ENCODE peak calls at places on chromosomes 7 and 10, in five cellular contexts. One of them, this sample, is unnamed.
A peak's percentile ranks its signal among the peaks of the same experiment; 100 is the strongest.

GRCh38 chr10:114274616-114275453 is 35.8 kb downstream of the VWA2 start:
- DNase-seq in RWPE2: no peak
- DNase-seq in colonic mucosa: no peak
- DNase-seq in stomach: no peak
- DNase-seq in tibial nerve: no peak
- DNase-seq in this sample: no peak

GRCh38 chr10:71522438-71523144 is 125.9 kb downstream of the CDH23 start:
- DNase-seq in RWPE2: no peak
- DNase-seq in colonic mucosa: no peak
- DNase-seq in stomach: no peak
- DNase-seq in tibial nerve: no peak
- DNase-seq in this sample: no peak

GRCh38 chr10:125269716-125270115 is 109.4 kb upstream of the CTBP2 start:
- DNase-seq in RWPE2: no peak
- DNase-seq in colonic mucosa: no peak
- DNase-seq in stomach: no peak
- DNase-seq in tibial nerve: no peak
- DNase-seq in this sample: no peak

GRCh38 chr7:113331155-113331898 is 213.0 kb upstream of the SMIM30 start:
- DNase-seq in RWPE2: no peak
- DNase-seq in colonic mucosa: no peak
- DNase-seq in stomach: no peak
- DNase-seq in tibial nerve: no peak
- DNase-seq in this sample: no peak

GRCh38 chr7:98619450-98620321 is 2.6 kb downstream of the NPTX2 start:
- DNase-seq in RWPE2: no peak
- DNase-seq in colonic mucosa: no peak
- DNase-seq in stomach: peak; percentile 40
- DNase-seq in tibial nerve: no peak
- DNase-seq in this sample: peak; percentile 36

GRCh38 chr10:125742465-125742864 is 23.0 kb downstream of the EDRF1 start:
- DNase-seq in RWPE2: no peak
- DNase-seq in colonic mucosa: no peak
- DNase-seq in stomach: no peak
- DNase-seq in tibial nerve: no peak
- DNase-seq in this sample: no peak

GRCh38 chr7:47571355-47572100 is 10.4 kb downstream of the TNS3 start:
- DNase-seq in RWPE2: peak; percentile 82
- DNase-seq in colonic mucosa: peak; percentile 74
- DNase-seq in stomach: peak; percentile 83
- DNase-seq in tibial nerve: no peak
- DNase-seq in this sample: no peak

GRCh38 chr7:121510858-121511482 is 114.9 kb upstream of the FAM3C start:
- DNase-seq in RWPE2: no peak
- DNase-seq in colonic mucosa: no peak
- DNase-seq in stomach: no peak
- DNase-seq in tibial nerve: no peak
- DNase-seq in this sample: no peak

GRCh38 chr10:130179640-130180039 is 43.4 kb downstream of the GLRX3 start:
- DNase-seq in RWPE2: no peak
- DNase-seq in colonic mucosa: no peak
- DNase-seq in stomach: no peak
- DNase-seq in tibial nerve: peak; percentile 47
- DNase-seq in this sample: no peak

GRCh38 chr10:99344715-99345114 is 15.6 kb downstream of the CNNM1 start:
- DNase-seq in RWPE2: no peak
- DNase-seq in colonic mucosa: no peak
- DNase-seq in stomach: no peak
- DNase-seq in tibial nerve: no peak
- DNase-seq in this sample: no peak

GRCh38 chr7:130143986-130144618 is 61.1 kb downstream of the TMEM209 start:
- DNase-seq in RWPE2: no peak
- DNase-seq in colonic mucosa: peak; percentile 62
- DNase-seq in stomach: no peak
- DNase-seq in tibial nerve: no peak
- DNase-seq in this sample: no peak

GRCh38 chr7:105261689-105262088 is 127.0 kb downstream of the SRPK2 start:
- DNase-seq in RWPE2: no peak
- DNase-seq in colonic mucosa: no peak
- DNase-seq in stomach: no peak
- DNase-seq in tibial nerve: no peak
- DNase-seq in this sample: no peak

GRCh38 chr7:42494199-42494710 is 257.2 kb upstream of the GLI3 start:
- DNase-seq in RWPE2: no peak
- DNase-seq in colonic mucosa: no peak
- DNase-seq in stomach: no peak
- DNase-seq in tibial nerve: no peak
- DNase-seq in this sample: no peak
- H3K27ac ChIP-seq in RWPE2: peak overlapping the region; percentile 47
- H3K27ac ChIP-seq in colonic mucosa: peak overlapping the region; percentile 49
- H3K27ac ChIP-seq in stomach: no peak overlapping the region
- H3K27ac ChIP-seq in tibial nerve: no peak overlapping the region
- H3K27ac ChIP-seq in this sample: no peak overlapping the region

DNA sequence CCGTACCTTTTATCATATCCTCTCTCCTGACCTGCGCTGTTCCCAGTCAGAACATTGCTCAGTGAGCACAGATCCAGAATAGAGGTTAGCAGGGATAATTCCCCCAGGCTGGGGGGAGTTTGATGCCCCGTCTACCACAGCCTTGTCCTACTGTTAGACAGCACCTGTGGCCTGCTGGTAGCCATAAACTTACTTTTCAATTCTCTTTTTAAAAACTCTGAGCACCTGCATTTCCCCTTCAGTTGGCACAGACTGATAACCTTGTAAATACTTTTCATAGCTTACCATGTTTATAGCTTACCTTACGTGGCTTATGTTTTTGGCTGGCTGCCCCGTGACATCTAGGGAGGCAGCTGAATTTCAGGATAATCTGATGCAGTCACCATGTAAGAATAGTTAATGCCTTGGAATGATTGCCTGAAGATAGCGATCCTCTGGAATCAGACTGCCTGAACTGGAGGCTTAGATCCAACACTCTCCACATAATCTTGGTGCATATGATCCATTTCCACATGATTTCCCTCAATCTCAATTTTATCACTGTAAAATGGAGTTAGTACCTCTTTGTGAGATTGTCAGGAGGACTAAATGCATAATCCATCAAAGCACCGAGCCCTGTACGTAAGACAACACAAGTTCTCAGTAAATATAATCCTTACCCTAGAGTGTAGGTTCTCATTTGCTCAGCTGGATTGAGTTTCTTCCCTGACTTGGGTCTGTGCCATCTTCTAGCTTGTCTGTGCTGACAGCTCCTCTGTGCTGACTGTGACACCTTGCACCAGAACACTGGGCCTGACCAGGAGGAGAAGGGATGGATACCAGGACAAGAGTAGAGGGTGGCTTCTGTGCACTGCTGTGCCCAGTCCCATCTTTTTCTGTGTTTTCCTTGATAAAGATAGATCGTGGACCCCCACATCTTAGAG is 111.7 kb upstream of the GJD4 start:
- DNase-seq in RWPE2: no peak
- DNase-seq in colonic mucosa: peak; percentile 55
- DNase-seq in stomach: peak; percentile 52
- DNase-seq in tibial nerve: no peak
- DNase-seq in this sample: no peak
- H3K27ac ChIP-seq in RWPE2: peak overlapping the region; percentile 50
- H3K27ac ChIP-seq in colonic mucosa: no peak overlapping the region
- H3K27ac ChIP-seq in stomach: no peak overlapping the region
- H3K27ac ChIP-seq in tibial nerve: no peak overlapping the region
- H3K27ac ChIP-seq in this sample: no peak overlapping the region

DNA sequence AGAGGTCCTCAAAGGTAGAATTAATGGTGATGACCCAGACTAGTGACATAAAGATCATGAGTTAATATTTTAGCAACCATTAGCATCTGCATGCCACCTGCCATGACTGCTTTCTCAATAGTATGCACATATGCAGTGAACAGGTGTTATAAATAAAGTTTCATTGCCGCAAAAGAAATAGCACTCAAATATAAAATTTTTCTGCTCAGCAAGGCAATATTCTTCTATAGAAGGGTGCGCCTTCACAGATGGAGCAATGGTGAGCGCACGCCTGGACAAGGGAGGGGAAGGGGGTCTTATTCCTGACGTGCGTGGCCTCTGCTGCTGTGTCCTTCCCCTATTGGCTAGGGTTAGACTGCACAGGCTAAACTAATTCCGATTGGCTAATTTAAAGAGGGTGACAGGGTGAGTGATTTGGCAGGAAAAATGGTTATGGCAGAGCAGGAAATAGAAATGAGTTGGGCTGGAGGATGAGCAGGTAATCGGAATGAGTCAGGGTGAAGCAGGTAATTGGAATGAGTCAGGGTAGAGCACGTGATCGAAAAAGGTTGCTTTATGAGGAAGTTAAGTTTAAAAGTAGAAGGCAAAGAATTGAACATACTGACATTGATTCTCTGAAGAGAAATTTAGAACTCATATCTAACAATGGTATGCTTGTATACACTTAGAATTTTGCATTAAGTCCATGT is 24.7 kb upstream of the TRIM24 start:
- DNase-seq in RWPE2: no peak
- DNase-seq in colonic mucosa: no peak
- DNase-seq in stomach: no peak
- DNase-seq in tibial nerve: no peak
- DNase-seq in this sample: no peak
- H3K27ac ChIP-seq in RWPE2: no peak overlapping the region
- H3K27ac ChIP-seq in colonic mucosa: no peak overlapping the region
- H3K27ac ChIP-seq in stomach: no peak overlapping the region
- H3K27ac ChIP-seq in tibial nerve: no peak overlapping the region
- H3K27ac ChIP-seq in this sample: no peak overlapping the region

DNA sequence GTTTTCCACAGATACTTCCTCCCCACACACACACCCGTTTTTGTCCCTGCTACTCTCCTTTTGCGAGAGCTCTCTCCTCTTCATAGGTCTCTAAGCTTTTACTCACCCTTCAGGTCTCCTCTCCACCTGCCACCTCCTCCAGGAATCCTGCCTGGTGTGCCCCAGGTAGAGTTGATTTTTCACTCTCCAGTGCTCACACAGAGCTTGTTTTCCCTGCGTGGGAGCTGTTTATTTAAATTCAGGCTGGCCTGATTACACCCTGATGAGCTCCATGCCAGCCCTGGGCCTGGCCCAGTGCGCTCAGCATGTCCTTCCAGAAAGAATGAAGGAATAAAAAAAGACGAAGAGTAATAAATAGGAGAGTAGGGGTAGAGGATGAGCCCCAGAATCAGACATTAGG is 7.5 kb upstream of the CLDN4 start:
- DNase-seq in RWPE2: no peak
- DNase-seq in colonic mucosa: no peak
- DNase-seq in stomach: no peak
- DNase-seq in tibial nerve: no peak
- DNase-seq in this sample: no peak
- H3K27ac ChIP-seq in RWPE2: peak overlapping the region; percentile 66
- H3K27ac ChIP-seq in colonic mucosa: peak overlapping the region; percentile 92
- H3K27ac ChIP-seq in stomach: no peak overlapping the region
- H3K27ac ChIP-seq in tibial nerve: no peak overlapping the region
- H3K27ac ChIP-seq in this sample: no peak overlapping the region

GRCh38 chr7:122652851-122653250 is 46.1 kb downstream of the RNF133 start:
- DNase-seq in RWPE2: no peak
- DNase-seq in colonic mucosa: no peak
- DNase-seq in stomach: peak; percentile 66
- DNase-seq in tibial nerve: no peak
- DNase-seq in this sample: no peak
- H3K27ac ChIP-seq in RWPE2: no peak overlapping the region
- H3K27ac ChIP-seq in colonic mucosa: no peak overlapping the region
- H3K27ac ChIP-seq in stomach: peak overlapping the region; percentile 43
- H3K27ac ChIP-seq in tibial nerve: no peak overlapping the region
- H3K27ac ChIP-seq in this sample: no peak overlapping the region

DNA sequence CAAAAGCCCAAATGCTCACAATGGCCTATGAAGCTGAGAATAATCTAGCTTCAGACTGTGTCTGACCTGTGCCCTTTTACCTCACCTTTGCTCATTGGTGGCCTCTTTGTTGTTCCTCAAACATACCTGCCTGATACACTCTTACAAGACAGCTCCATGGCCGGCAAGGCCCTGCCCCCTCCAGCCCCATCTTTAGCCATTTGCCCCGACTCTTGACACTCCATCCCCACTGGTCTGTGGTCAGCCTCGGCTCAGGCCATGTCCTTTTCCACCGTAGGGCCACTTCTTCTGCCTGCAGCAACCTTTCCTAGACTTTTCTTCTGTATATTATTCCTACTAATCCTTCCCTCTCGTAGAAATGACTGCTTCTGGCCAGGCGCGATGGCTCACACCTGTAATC is 265.2 kb downstream of the RPS24 start:
- DNase-seq in RWPE2: no peak
- DNase-seq in colonic mucosa: no peak
- DNase-seq in stomach: no peak
- DNase-seq in tibial nerve: no peak
- DNase-seq in this sample: no peak
- H3K27ac ChIP-seq in RWPE2: no peak overlapping the region
- H3K27ac ChIP-seq in colonic mucosa: no peak overlapping the region
- H3K27ac ChIP-seq in stomach: no peak overlapping the region
- H3K27ac ChIP-seq in tibial nerve: no peak overlapping the region
- H3K27ac ChIP-seq in this sample: no peak overlapping the region

GRCh38 chr7:155803418-155804376 is 8.6 kb downstream of the SHH start:
- DNase-seq in RWPE2: no peak
- DNase-seq in colonic mucosa: peak; percentile 86
- DNase-seq in stomach: peak; percentile 78
- DNase-seq in tibial nerve: no peak
- DNase-seq in this sample: peak; percentile 36
- H3K27ac ChIP-seq in RWPE2: no peak overlapping the region
- H3K27ac ChIP-seq in colonic mucosa: peak overlapping the region; percentile 19
- H3K27ac ChIP-seq in stomach: peak overlapping the region; percentile 68
- H3K27ac ChIP-seq in tibial nerve: no peak overlapping the region
- H3K27ac ChIP-seq in this sample: no peak overlapping the region

DNA sequence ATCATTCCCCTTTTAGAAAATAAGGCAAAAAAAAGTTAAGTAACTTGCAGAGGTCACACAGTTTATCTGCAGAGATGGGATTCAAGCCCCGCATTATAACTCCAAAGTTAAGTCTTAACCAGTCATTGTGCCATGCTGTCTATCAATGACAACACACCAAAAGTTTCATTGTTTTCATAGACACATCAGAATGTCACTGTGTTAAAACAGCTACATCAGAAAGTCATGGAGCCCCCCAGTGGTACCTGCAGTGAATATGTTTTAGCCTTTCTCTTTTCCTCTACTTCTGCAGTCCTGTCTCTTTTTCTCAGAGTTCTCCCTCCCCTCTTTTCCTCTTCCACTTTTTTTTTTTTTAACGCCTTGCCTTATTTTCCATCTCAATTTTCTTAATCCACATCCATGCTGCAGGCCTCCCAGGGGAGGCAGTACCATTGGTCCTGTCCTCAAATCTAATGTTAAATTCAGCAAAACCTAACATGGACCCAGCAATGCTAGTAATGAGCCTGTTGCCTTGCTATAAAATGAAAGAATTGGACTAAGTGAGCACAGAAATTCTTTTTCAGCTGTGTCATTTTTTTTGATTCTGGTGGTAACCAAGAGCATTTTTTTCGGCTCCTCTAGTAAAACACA is 3.8 kb upstream of the NRCAM start:
- DNase-seq in RWPE2: no peak
- DNase-seq in colonic mucosa: no peak
- DNase-seq in stomach: no peak
- DNase-seq in tibial nerve: no peak
- DNase-seq in this sample: no peak
- H3K27ac ChIP-seq in RWPE2: no peak overlapping the region
- H3K27ac ChIP-seq in colonic mucosa: no peak overlapping the region
- H3K27ac ChIP-seq in stomach: no peak overlapping the region
- H3K27ac ChIP-seq in tibial nerve: no peak overlapping the region
- H3K27ac ChIP-seq in this sample: no peak overlapping the region

GRCh38 chr7:17506601-17507000 is 208.1 kb downstream of the AHR start:
- DNase-seq in RWPE2: no peak
- DNase-seq in colonic mucosa: no peak
- DNase-seq in stomach: no peak
- DNase-seq in tibial nerve: no peak
- DNase-seq in this sample: no peak
- H3K27ac ChIP-seq in RWPE2: no peak overlapping the region
- H3K27ac ChIP-seq in colonic mucosa: peak overlapping the region; percentile 23
- H3K27ac ChIP-seq in stomach: no peak overlapping the region
- H3K27ac ChIP-seq in tibial nerve: no peak overlapping the region
- H3K27ac ChIP-seq in this sample: no peak overlapping the region

This sample was measured in dorsolateral prefrontal cortex.